ENCODE peak calls at places on chromosome 13, in six cellular contexts. X, A, L, V, P and R are unnamed samples.

GRCh38 chr13:100542546-100543156 is 45.9 kb downstream of the GGACT start:
- DNase-seq in A (no peak), L (peak), X (no peak), V (peak), P (no peak), R (no peak)

GRCh38 chr13:79915386-79915785 is 425.5 kb downstream of the SPRY2 start:
- DNase-seq in P (no peak), L (no peak), V (peak), A (no peak), X (no peak), R (no peak)

GRCh38 chr13:33441015-33441414 is 155.5 kb upstream of the STARD13 start:
- DNase-seq in P (no peak), L (peak), A (no peak), X (peak), V (peak), R (peak)

GRCh38 chr13:111219306-111219705 is 101.1 kb upstream of the TEX29 start:
- DNase-seq in P (no peak), V (peak), X (peak), A (no peak), L (peak), R (no peak)

GRCh38 chr13:102978168-102978567 is 88.0 kb downstream of the SLC10A2 start:
- DNase-seq in X (peak), P (no peak), A (no peak), V (peak), L (no peak), R (no peak)

GRCh38 chr13:62997696-62998095 is 1582.0 kb upstream of the PCDH20 start:
- DNase-seq in P (no peak), V (no peak), A (no peak), L (no peak), X (no peak), R (no peak)

GRCh38 chr13:92224825-92225224 is 826.4 kb downstream of the GPC5 start:
- DNase-seq in L (no peak), X (no peak), P (no peak), V (no peak), A (no peak), R (no peak)

GRCh38 chr13:51091839-51092238 is 19.2 kb downstream of the C13orf42 start:
- DNase-seq in P (no peak), L (no peak), A (no peak), X (no peak), V (no peak), R (peak)

GRCh38 chr13:33230178-33230881 is 55.2 kb downstream of the STARD13 start:
- DNase-seq in X (no peak), V (peak), L (peak), A (no peak), P (no peak), R (no peak)

GRCh38 chr13:90868321-90868920 is 479.1 kb upstream of the MIR17HG start:
- DNase-seq in P (no peak), L (no peak), V (peak), A (no peak), X (no peak), R (no peak)

GRCh38 chr13:38636106-38636505 is 50.8 kb upstream of the FREM2 start:
- DNase-seq in L (no peak), X (no peak), P (no peak), V (no peak), A (no peak), R (no peak)

GRCh38 chr13:76622336-76623045 is 263.7 kb downstream of the KCTD12 start:
- DNase-seq in L (peak), V (peak), X (no peak), A (no peak), P (no peak), R (no peak)

GRCh38 chr13:51524312-51524711 is 60.0 kb upstream of the WDFY2 start:
- DNase-seq in X (no peak), V (peak), P (no peak), A (no peak), L (no peak), R (no peak)

GRCh38 chr13:51923983-51924539 is 62.3 kb downstream of the CCDC70 start:
- DNase-seq in X (no peak), A (no peak), V (no peak), L (no peak), P (no peak), R (peak)

GRCh38 chr13:28252547-28252946 is 114.2 kb downstream of the PAN3 start:
- DNase-seq in V (no peak), X (no peak), P (no peak), L (no peak), A (no peak), R (no peak)

GRCh38 chr13:103852036-103852435 is 785.8 kb upstream of the SLC10A2 start:
- DNase-seq in X (no peak), P (no peak), A (no peak), V (peak), L (no peak), R (no peak)

GRCh38 chr13:75908137-75908536 is 272.0 kb downstream of the LMO7 start:
- DNase-seq in P (no peak), X (no peak), L (no peak), V (peak), A (no peak), R (no peak)

GRCh38 chr13:101265934-101266333 is 150.4 kb downstream of the NALCN start:
- DNase-seq in L (no peak), A (no peak), P (no peak), V (no peak), X (no peak), R (no peak)

GRCh38 chr13:50170447-50171037 is 155.3 kb downstream of the KCNRG start:
- DNase-seq in L (peak), A (no peak), X (no peak), P (no peak), V (peak), R (no peak)

GRCh38 chr13:41178040-41178439 is 16.3 kb downstream of the KBTBD7 start:
- DNase-seq in V (no peak), P (no peak), X (no peak), A (no peak), L (no peak), R (no peak)

GRCh38 chr13:21282065-21282464 is 105.6 kb downstream of the MRPL57 start:
- DNase-seq in X (no peak), V (no peak), L (no peak), P (no peak), A (no peak), R (no peak)

GRCh38 chr13:47611664-47612288 is 389.3 kb downstream of the SUCLA2 start:
- DNase-seq in V (peak), L (no peak), X (no peak), A (no peak), P (no peak), R (no peak)

GRCh38 chr13:21670006-21670882 is 629 bp upstream of the FGF9 start:
- DNase-seq in A (no peak), L (peak), V (peak), X (no peak), P (peak), R (peak)

GRCh38 chr13:97367016-97367415 is 67.0 kb upstream of the RAP2A start:
- DNase-seq in L (no peak), X (no peak), A (no peak), P (no peak), V (peak), R (no peak)

GRCh38 chr13:92806215-92806614 is 420.4 kb upstream of the GPC6 start:
- DNase-seq in V (no peak), X (peak), P (no peak), A (no peak), L (no peak), R (no peak)

GRCh38 chr13:46386996-46387851 is at the start of gene RUBCNL:
- DNase-seq in V (peak), A (no peak), L (peak), P (peak), X (no peak), R (peak)

GRCh38 chr13:75312884-75313520 is 169.0 kb downstream of the TBC1D4 start:
- DNase-seq in A (no peak), L (no peak), X (no peak), P (no peak), V (no peak), R (no peak)

GRCh38 chr13:54367639-54368271 is 1339.1 kb downstream of the OLFM4 start:
- DNase-seq in P (no peak), A (no peak), X (no peak), L (no peak), V (no peak), R (no peak)

GRCh38 chr13:41694902-41695301 is 237.6 kb downstream of the RGCC start:
- DNase-seq in X (peak), L (peak), A (peak), P (no peak), V (peak), R (no peak)

GRCh38 chr13:59458908-59459579 is 704.7 kb downstream of the DIAPH3 start:
- DNase-seq in L (peak), V (peak), X (no peak), A (no peak), P (no peak), R (no peak)

GRCh38 chr13:41004875-41005693 is 14.0 kb downstream of the ELF1 start:
- DNase-seq in P (no peak), V (no peak), A (no peak), L (no peak), X (no peak), R (no peak)

GRCh38 chr13:80618777-80619176 is 277.9 kb upstream of the SPRY2 start:
- DNase-seq in V (peak), P (no peak), X (no peak), L (no peak), A (no peak), R (no peak)

GRCh38 chr13:26280295-26280694 is 26.4 kb downstream of the CDK8 start:
- DNase-seq in P (no peak), A (no peak), V (peak), X (no peak), L (peak), R (no peak)

GRCh38 chr13:39038569-39038898 is 278 bp downstream of the NHLRC3 start:
- DNase-seq in V (peak), P (no peak), A (no peak), L (peak), X (no peak), R (no peak)

GRCh38 chr13:109792416-109793090 is 6.2 kb upstream of the IRS2 start:
- DNase-seq in P (no peak), A (no peak), V (no peak), X (no peak), L (no peak), R (no peak)

GRCh38 chr13:109788372-109789195 is 2.2 kb upstream of the IRS2 start:
- DNase-seq in V (no peak), A (no peak), P (no peak), L (no peak), X (no peak), R (no peak)

GRCh38 chr13:109790071-109790470 is 3.7 kb upstream of the IRS2 start:
- DNase-seq in A (no peak), X (no peak), V (peak), P (no peak), L (no peak), R (no peak)

GRCh38 chr13:109789262-109789661 is 2.9 kb upstream of the IRS2 start:
- DNase-seq in V (peak), P (no peak), X (no peak), L (no peak), A (no peak), R (no peak)

GRCh38 chr13:109790951-109791605 is 4.7 kb upstream of the IRS2 start:
- DNase-seq in X (no peak), L (no peak), P (no peak), A (no peak), V (peak), R (peak)
- H3K4me3 ChIP-seq in X (no peak), L (no peak), P (no peak), A (no peak), V (no peak), R (no peak)

DNA sequence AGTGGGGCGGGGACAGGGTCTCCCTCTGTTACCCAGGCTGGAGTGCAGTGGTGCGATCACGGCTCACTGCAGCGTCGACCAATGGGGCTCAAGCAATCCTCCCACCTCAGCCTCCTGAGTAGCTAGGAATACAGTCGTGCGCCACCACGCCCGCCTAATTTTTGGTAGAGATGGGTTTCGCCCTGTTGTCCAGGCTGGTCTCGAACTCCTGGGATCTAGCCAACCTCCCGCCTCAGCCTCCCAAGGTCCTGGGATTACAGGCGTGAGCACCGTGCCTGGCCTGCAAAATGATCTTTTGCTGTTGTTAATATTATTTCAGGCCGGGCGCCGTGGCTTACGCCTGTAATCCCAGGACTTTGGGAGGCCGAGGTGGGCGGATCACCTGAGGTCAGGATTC is 621 bp upstream of the TGDS start:
- DNase-seq in P (no peak), L (no peak), V (no peak), A (no peak), X (no peak), R (no peak)
- H3K4me3 ChIP-seq in P (peak), L (peak), V (peak), A (peak), X (peak), R (peak)

DNA sequence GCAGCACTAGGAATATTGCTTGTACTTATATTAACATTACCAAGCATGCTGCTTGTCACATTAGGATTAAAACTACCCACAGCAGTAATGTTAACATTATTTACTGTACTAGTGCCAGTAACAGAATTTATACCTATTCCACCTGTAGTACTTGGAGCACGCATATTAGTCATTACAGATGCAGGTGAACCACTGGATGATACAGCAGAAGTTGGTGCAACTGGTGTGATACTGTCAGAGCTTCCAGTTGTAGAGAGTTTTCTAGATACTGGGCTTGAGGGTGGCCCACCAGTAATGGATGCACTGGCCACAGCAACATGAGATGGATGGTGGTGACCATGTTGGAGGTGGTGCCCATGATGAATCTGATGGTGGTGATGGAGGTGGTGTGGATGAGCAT is 1.1 kb downstream of the TSC22D1 start:
- DNase-seq in A (no peak), P (no peak), X (no peak), V (no peak), L (no peak), R (no peak)
- H3K4me3 ChIP-seq in A (peak), P (peak), X (peak), V (peak), L (peak), R (peak)

DNA sequence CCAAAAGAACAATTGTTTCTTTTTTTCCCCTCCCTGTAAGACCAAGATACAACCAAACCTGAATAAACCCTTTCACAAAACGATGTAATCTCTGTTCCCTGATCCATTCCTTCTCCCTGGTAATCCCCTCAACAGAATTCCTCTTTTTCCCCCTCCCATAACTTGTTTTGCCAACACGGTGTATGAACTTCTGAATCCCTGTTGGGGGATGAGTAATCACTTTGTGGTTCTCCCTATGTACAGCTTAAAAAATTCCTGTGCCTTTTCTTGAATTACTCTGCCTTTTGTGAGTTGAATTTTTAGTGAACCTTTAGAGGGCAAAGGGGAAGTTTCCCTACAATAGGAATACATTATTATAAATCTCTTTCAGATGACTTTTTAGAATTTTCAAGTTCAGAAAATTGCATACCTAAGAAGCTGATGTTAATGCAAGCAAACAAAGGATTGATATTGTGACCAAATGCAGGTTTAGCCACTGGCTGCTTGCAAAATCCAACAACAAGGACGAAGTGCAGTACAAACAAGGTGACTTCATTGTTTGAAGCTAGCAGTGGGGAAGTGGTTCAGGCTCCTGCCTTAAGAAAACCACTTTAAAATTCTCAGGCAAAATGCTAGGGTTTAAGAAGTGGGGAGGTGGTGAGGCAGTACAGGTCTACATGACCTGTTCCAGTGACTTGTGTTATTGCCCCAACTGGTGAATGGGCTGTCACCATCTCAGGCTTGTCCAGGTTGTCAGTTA is 15.0 kb upstream of the EPSTI1 start:
- DNase-seq in P (no peak), V (peak), A (no peak), L (no peak), X (no peak), R (no peak)
- H3K4me3 ChIP-seq in P (no peak), V (no peak), A (no peak), L (no peak), X (no peak), R (no peak)

GRCh38 chr13:112981361-112981905 is 12.4 kb downstream of the MCF2L start:
- DNase-seq in A (no peak), P (no peak), X (no peak), L (no peak), V (no peak), R (peak)

GRCh38 chr13:112978561-112979405 is 9.8 kb downstream of the MCF2L start:
- DNase-seq in A (no peak), P (no peak), V (no peak), L (no peak), X (no peak), R (peak)

GRCh38 chr13:112982281-112983041 is 13.4 kb downstream of the MCF2L start:
- DNase-seq in V (no peak), X (no peak), L (no peak), A (no peak), P (no peak), R (no peak)

GRCh38 chr13:112979406-112979902 is 10.4 kb downstream of the MCF2L start:
- DNase-seq in L (no peak), P (no peak), V (no peak), A (no peak), X (no peak), R (peak)

GRCh38 chr13:112980441-112980840 is 11.4 kb downstream of the MCF2L start:
- DNase-seq in X (no peak), L (no peak), V (no peak), A (no peak), P (no peak), R (peak)
- H3K4me3 ChIP-seq in X (no peak), L (no peak), V (no peak), A (no peak), P (peak), R (no peak)